ENCODE peak calls at places on chromosomes 16 and 17, in seven cellular contexts. T is endothelial cell, S is AG09319, F is MM.1S, I is H9, D is lower leg skin, Z is osteocyte. M is an unnamed sample.

GRCh38 chr17:64083571-64084085 is 46.3 kb downstream of the ERN1 start:
- DNase-seq in T (no peak), I (no peak), D (no peak), F (no peak), Z (no peak), S (no peak), M (no peak)

GRCh38 chr17:77210331-77210730 is 69.6 kb downstream of the SEC14L1 start:
- DNase-seq in Z (no peak), D (no peak), T (no peak), I (no peak), F (peak), S (no peak), M (no peak)

GRCh38 chr16:5056347-5056746 is 9.4 kb downstream of the C16orf89 start:
- DNase-seq in D (no peak), T (peak), F (peak), S (no peak), Z (no peak), I (peak), M (peak)

GRCh38 chr17:37750768-37751466 is 6.1 kb upstream of the HNF1B start:
- DNase-seq in T (no peak), I (no peak), D (no peak), Z (no peak), F (no peak), S (no peak), M (no peak)

GRCh38 chr17:4636474-4637100 is 4.9 kb downstream of the ALOX15 start:
- DNase-seq in Z (no peak), F (no peak), D (no peak), T (no peak), S (no peak), I (no peak), M (no peak)

GRCh38 chr17:21019976-21020575 is 22.7 kb downstream of the USP22 start:
- DNase-seq in D (no peak), I (no peak), T (no peak), F (peak), S (no peak), Z (no peak), M (peak)

GRCh38 chr17:17151541-17151940 is 54.6 kb downstream of the PLD6 start:
- DNase-seq in T (no peak), Z (no peak), F (no peak), I (no peak), D (no peak), S (no peak), M (no peak)

GRCh38 chr17:41917957-41918391 is 777 bp downstream of the ACLY start:
- DNase-seq in F (peak), Z (peak), D (peak), I (no peak), T (peak), S (no peak), M (peak)

GRCh38 chr16:85381738-85382592 is 231.2 kb upstream of the GSE1 start:
- DNase-seq in T (no peak), Z (no peak), I (no peak), F (no peak), D (no peak), S (no peak), M (peak)

GRCh38 chr16:69105501-69106361 is at the start of gene HAS3:
- DNase-seq in Z (no peak), I (peak), S (no peak), F (peak), T (peak), D (no peak), M (peak)

GRCh38 chr16:85082553-85083050 is 29.7 kb downstream of the CIBAR2 start:
- DNase-seq in D (peak), S (no peak), F (no peak), I (peak), Z (no peak), T (no peak), M (peak)

GRCh38 chr16:16027728-16028310 is 78.4 kb downstream of the ABCC1 start:
- DNase-seq in S (no peak), F (no peak), I (no peak), D (no peak), T (peak), Z (no peak), M (no peak)

GRCh38 chr17:66633322-66633965 is 201.5 kb upstream of the CACNG5 start:
- DNase-seq in I (no peak), S (no peak), D (peak), T (no peak), Z (no peak), F (no peak), M (no peak)

GRCh38 chr16:60142991-60143705 is 1409.0 kb upstream of the GOT2 start:
- DNase-seq in Z (no peak), I (no peak), F (no peak), S (no peak), T (no peak), D (no peak), M (no peak)

GRCh38 chr16:48607056-48607825 is 2.7 kb downstream of the N4BP1 start:
- DNase-seq in I (no peak), T (no peak), S (no peak), F (no peak), Z (no peak), D (peak), M (no peak)

GRCh38 chr17:1933875-1934715 is 91.0 kb downstream of the RTN4RL1 start:
- DNase-seq in F (no peak), D (no peak), T (no peak), S (no peak), I (peak), Z (no peak), M (no peak)

GRCh38 chr17:64218066-64218465 is 45.0 kb downstream of the TEX2 start:
- DNase-seq in Z (no peak), D (no peak), I (no peak), T (no peak), S (no peak), F (peak), M (no peak)

GRCh38 chr17:74361613-74362391 is at the start of gene BTBD17:
- DNase-seq in S (no peak), D (no peak), I (peak), T (peak), F (no peak), Z (no peak), M (peak)

DNA sequence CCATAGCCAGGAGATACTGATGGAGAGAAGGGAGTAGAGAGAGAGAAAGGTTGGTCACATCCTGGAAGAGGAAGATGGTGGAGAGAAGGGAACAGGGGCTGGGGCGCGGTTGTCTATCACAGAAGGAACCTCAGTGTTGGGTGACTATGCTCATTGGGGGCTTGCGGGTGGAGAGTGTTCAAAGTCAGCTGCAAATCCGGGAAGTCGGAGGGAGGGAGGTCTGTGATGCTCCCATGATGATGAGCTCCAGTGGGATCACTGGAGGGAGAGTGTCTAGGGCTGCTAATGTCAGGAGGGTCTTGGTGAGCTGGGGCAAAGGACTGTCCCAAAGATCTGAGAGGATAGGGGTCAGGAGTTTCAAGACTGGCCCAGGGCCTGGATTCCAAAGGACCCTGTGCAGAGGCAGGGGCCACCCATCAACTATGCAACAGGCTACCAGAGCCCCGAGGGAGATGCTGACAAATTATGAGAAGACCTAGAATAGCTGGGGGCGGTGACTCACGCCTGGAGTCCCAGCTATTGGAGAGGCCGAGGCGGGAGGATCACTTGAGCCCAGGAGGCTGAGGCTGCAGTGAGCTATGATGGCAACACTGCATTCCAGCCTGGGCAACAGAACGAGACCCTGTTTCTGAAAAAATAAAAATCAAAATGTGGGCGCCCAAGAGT is 2.6 kb downstream of the SPDYE4 start:
- DNase-seq in S (no peak), F (no peak), Z (no peak), I (no peak), T (no peak), D (no peak), M (no peak)
- TF ChIP-seq CTCF in S (no peak), F (no peak), Z (no peak), I (no peak), T (no peak), D (no peak), M (no peak)

GRCh38 chr16:47035436-47035835 is 62.0 kb upstream of the DNAJA2 start:
- DNase-seq in I (no peak), F (no peak), T (no peak), Z (no peak), S (no peak), D (no peak), M (no peak)

GRCh38 chr16:47037396-47037745 is 63.9 kb upstream of the DNAJA2 start:
- DNase-seq in I (peak), F (peak), S (no peak), Z (no peak), D (peak), T (no peak), M (no peak)

GRCh38 chr16:47034455-47034854 is 61.0 kb upstream of the DNAJA2 start:
- DNase-seq in S (no peak), I (no peak), D (no peak), T (no peak), F (no peak), Z (no peak), M (no peak)

GRCh38 chr16:47036201-47036600 is 62.7 kb upstream of the DNAJA2 start:
- DNase-seq in S (no peak), D (no peak), T (no peak), Z (no peak), I (no peak), F (no peak), M (no peak)

GRCh38 chr16:47037746-47038458 is 64.4 kb upstream of the DNAJA2 start:
- DNase-seq in I (peak), D (peak), Z (peak), T (peak), S (peak), F (peak), M (peak)
- TF ChIP-seq CTCF in I (peak), D (no peak), Z (peak), T (peak), S (peak), F (peak), M (peak)

DNA sequence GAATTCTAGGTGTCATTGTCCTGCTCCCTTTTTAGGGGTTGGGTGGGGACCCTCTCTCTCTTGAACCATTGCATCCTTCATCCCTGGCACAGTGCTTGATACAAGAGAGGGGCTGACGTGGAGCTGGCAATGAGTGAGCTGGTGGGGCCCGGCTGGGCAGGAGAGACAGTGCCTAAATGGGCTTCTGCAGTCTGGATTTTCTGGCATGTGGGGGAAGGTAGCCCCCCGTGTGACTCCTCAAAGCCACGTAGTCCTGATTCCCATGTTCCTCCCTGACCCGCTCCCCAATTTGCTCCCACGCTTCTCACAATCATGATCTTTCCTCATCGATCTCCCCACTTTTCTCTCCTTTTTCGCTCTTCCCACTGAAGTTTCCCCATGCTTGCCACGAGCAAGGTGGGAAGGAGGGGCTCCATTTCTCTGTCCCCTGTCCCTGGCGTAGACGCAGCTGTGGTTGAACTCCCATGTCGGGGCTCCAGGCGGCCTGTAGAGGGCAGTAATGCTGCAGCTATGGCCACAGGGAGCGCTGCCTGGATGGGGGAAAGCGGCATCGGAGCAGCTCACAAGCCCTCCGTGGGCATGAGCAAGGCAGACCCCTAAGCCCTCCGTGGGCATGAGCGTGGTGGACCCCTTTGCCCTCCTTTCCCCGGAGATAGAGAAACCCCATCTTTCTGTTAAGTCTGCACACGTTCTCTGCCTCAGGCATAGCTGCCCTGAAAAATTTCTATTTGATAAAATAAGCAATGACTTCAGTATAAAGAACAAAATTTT is 47.5 kb downstream of the HAPSTR1 start:
- DNase-seq in D (peak), S (no peak), Z (peak), F (peak), I (peak), T (peak), M (peak)
- TF ChIP-seq CTCF in D (no peak), S (peak), Z (peak), F (peak), I (peak), T (peak), M (peak)

GRCh38 chr16:89373355-89374110 is 116.8 kb downstream of the ANKRD11 start:
- DNase-seq in Z (no peak), I (no peak), D (no peak), T (no peak), S (no peak), F (no peak), M (no peak)
- TF ChIP-seq CTCF in Z (no peak), I (no peak), D (no peak), T (no peak), S (no peak), F (no peak), M (no peak)

DNA sequence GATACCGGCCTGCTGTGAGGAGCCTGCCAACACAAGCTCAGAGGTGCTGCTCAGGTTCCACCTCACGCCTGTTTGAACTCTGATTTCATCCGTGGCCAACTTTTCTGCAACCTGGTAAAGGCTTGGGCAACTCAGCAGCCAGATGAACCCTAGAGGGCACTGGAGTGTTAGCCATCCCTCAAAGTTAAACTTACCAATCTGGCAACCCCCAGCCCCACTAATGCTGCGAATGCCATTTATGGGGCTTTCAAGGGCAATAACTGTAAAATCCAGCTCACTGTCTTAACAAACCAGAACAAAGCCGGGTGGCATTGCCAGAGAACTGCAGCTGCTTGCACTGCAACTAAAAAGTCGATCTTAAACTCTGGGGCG is 105.5 kb downstream of the AXIN2 start:
- DNase-seq in F (no peak), S (no peak), T (peak), Z (no peak), I (peak), D (no peak), M (no peak)
- TF ChIP-seq CTCF in F (peak), S (peak), T (no peak), Z (peak), I (peak), D (no peak), M (no peak)

M was measured in glutamatergic neuron.